ENCODE peak calls at places on chromosomes 4 and X, in six cellular contexts. One of them, this sample, is unnamed.

GRCh38 chrX:19174401-19175025 is 52.2 kb upstream of the ADGRG2 start:
- DNase-seq in left ventricle myocardium inferior: no peak
- DNase-seq in heart left ventricle: no peak
- DNase-seq in uterus: no peak
- DNase-seq in lung: no peak
- DNase-seq in brain microvascular endothelial cell: peak; percentile 46
- DNase-seq in this sample: no peak

GRCh38 chr4:43778187-43778915 is 670.3 kb downstream of the KCTD8 start:
- DNase-seq in uterus: no peak
- DNase-seq in left ventricle myocardium inferior: no peak
- DNase-seq in brain microvascular endothelial cell: no peak
- DNase-seq in heart left ventricle: no peak
- DNase-seq in lung: no peak
- DNase-seq in this sample: no peak

GRCh38 chr4:99822734-99823133 is 6.1 kb downstream of the DAPP1 start:
- DNase-seq in lung: no peak
- DNase-seq in brain microvascular endothelial cell: no peak
- DNase-seq in uterus: no peak
- DNase-seq in heart left ventricle: no peak
- DNase-seq in left ventricle myocardium inferior: no peak
- DNase-seq in this sample: no peak

GRCh38 chr4:152979731-152980330 is 43.7 kb downstream of the FHDC1 start:
- DNase-seq in brain microvascular endothelial cell: no peak
- DNase-seq in uterus: no peak
- DNase-seq in lung: no peak
- DNase-seq in heart left ventricle: no peak
- DNase-seq in left ventricle myocardium inferior: no peak
- DNase-seq in this sample: no peak

GRCh38 chr4:151955721-151956340 is 195.0 kb upstream of the GATB start:
- DNase-seq in lung: no peak
- DNase-seq in heart left ventricle: no peak
- DNase-seq in brain microvascular endothelial cell: peak; percentile 30
- DNase-seq in uterus: no peak
- DNase-seq in left ventricle myocardium inferior: no peak
- DNase-seq in this sample: no peak

GRCh38 chr4:141347738-141348524 is 127.2 kb downstream of the ZNF330 start:
- DNase-seq in uterus: no peak
- DNase-seq in brain microvascular endothelial cell: no peak
- DNase-seq in left ventricle myocardium inferior: no peak
- DNase-seq in lung: no peak
- DNase-seq in heart left ventricle: no peak
- DNase-seq in this sample: no peak

GRCh38 chr4:184884863-184885262 is 59.1 kb upstream of the ACSL1 start:
- DNase-seq in lung: no peak
- DNase-seq in left ventricle myocardium inferior: no peak
- DNase-seq in heart left ventricle: no peak
- DNase-seq in uterus: no peak
- DNase-seq in brain microvascular endothelial cell: no peak
- DNase-seq in this sample: no peak

GRCh38 chr4:151407466-151408379 is 1.3 kb upstream of the FHIP1A start:
- DNase-seq in heart left ventricle: no peak
- DNase-seq in brain microvascular endothelial cell: no peak
- DNase-seq in left ventricle myocardium inferior: peak; percentile 16
- DNase-seq in uterus: peak; percentile 32
- DNase-seq in lung: peak; percentile 36
- DNase-seq in this sample: no peak

GRCh38 chr4:54840992-54841768 is 183.4 kb downstream of the KIT start:
- DNase-seq in brain microvascular endothelial cell: peak; percentile 33
- DNase-seq in heart left ventricle: no peak
- DNase-seq in uterus: no peak
- DNase-seq in left ventricle myocardium inferior: no peak
- DNase-seq in lung: no peak
- DNase-seq in this sample: no peak

GRCh38 chr4:94590493-94590892 is 138.8 kb downstream of the PDLIM5 start:
- DNase-seq in brain microvascular endothelial cell: no peak
- DNase-seq in lung: no peak
- DNase-seq in uterus: no peak
- DNase-seq in heart left ventricle: peak; percentile 43
- DNase-seq in left ventricle myocardium inferior: no peak
- DNase-seq in this sample: no peak

GRCh38 chr4:7075962-7076693 is 8.3 kb upstream of the GRPEL1 start:
- DNase-seq in brain microvascular endothelial cell: no peak
- DNase-seq in heart left ventricle: no peak
- DNase-seq in uterus: no peak
- DNase-seq in left ventricle myocardium inferior: no peak
- DNase-seq in lung: no peak
- DNase-seq in this sample: no peak

GRCh38 chrX:38452603-38453002 is 100.2 kb downstream of the OTC start:
- DNase-seq in uterus: no peak
- DNase-seq in lung: no peak
- DNase-seq in brain microvascular endothelial cell: no peak
- DNase-seq in left ventricle myocardium inferior: no peak
- DNase-seq in heart left ventricle: no peak
- DNase-seq in this sample: no peak

GRCh38 chr4:25857403-25857802 is 5.4 kb downstream of the SEL1L3 start:
- DNase-seq in lung: no peak
- DNase-seq in heart left ventricle: no peak
- DNase-seq in left ventricle myocardium inferior: no peak
- DNase-seq in brain microvascular endothelial cell: no peak
- DNase-seq in uterus: no peak
- DNase-seq in this sample: no peak

GRCh38 chrX:31459361-31459760 is 387.5 kb upstream of the FTHL17 start:
- DNase-seq in left ventricle myocardium inferior: no peak
- DNase-seq in brain microvascular endothelial cell: no peak
- DNase-seq in lung: no peak
- DNase-seq in heart left ventricle: no peak
- DNase-seq in uterus: no peak
- DNase-seq in this sample: no peak

GRCh38 chrX:25810202-25810601 is 327.9 kb upstream of the MAGEB18 start:
- DNase-seq in brain microvascular endothelial cell: peak; percentile 42
- DNase-seq in heart left ventricle: no peak
- DNase-seq in uterus: no peak
- DNase-seq in lung: no peak
- DNase-seq in left ventricle myocardium inferior: no peak
- DNase-seq in this sample: no peak

GRCh38 chrX:119147486-119147885 is 19.9 kb upstream of the KIAA1210 start:
- DNase-seq in brain microvascular endothelial cell: no peak
- DNase-seq in lung: no peak
- DNase-seq in uterus: no peak
- DNase-seq in left ventricle myocardium inferior: no peak
- DNase-seq in heart left ventricle: no peak
- DNase-seq in this sample: no peak

GRCh38 chr4:98659106-98659592 is 738 bp upstream of the TSPAN5 start:
- DNase-seq in uterus: no peak
- DNase-seq in lung: no peak
- DNase-seq in brain microvascular endothelial cell: no peak
- DNase-seq in left ventricle myocardium inferior: no peak
- DNase-seq in heart left ventricle: no peak
- DNase-seq in this sample: no peak

GRCh38 chr4:68724426-68724825 is 54.0 kb upstream of the UGT2B15 start:
- DNase-seq in uterus: no peak
- DNase-seq in left ventricle myocardium inferior: no peak
- DNase-seq in brain microvascular endothelial cell: no peak
- DNase-seq in heart left ventricle: peak; percentile 21
- DNase-seq in lung: no peak
- DNase-seq in this sample: no peak

GRCh38 chr4:33062155-33062554 is 2342.0 kb downstream of the PCDH7 start:
- DNase-seq in heart left ventricle: no peak
- DNase-seq in uterus: no peak
- DNase-seq in left ventricle myocardium inferior: no peak
- DNase-seq in brain microvascular endothelial cell: no peak
- DNase-seq in lung: no peak
- DNase-seq in this sample: no peak

GRCh38 chr4:17027495-17027894 is 129.1 kb upstream of the LDB2 start:
- DNase-seq in left ventricle myocardium inferior: no peak
- DNase-seq in lung: no peak
- DNase-seq in brain microvascular endothelial cell: peak; percentile 96
- DNase-seq in uterus: no peak
- DNase-seq in heart left ventricle: no peak
- DNase-seq in this sample: peak; percentile 91

GRCh38 chr4:128288689-128289106 is 1.1 kb upstream of the PGRMC2 start:
- DNase-seq in brain microvascular endothelial cell: peak; percentile 46
- DNase-seq in heart left ventricle: no peak
- DNase-seq in left ventricle myocardium inferior: no peak
- DNase-seq in lung: no peak
- DNase-seq in uterus: no peak
- DNase-seq in this sample: no peak

GRCh38 chrX:66200855-66201795 is 37.1 kb downstream of the HEPH start:
- DNase-seq in left ventricle myocardium inferior: no peak
- DNase-seq in brain microvascular endothelial cell: no peak
- DNase-seq in uterus: no peak
- DNase-seq in lung: no peak
- DNase-seq in heart left ventricle: no peak
- DNase-seq in this sample: no peak

GRCh38 chrX:13088155-13088485 is 43.7 kb upstream of the FAM9C start:
- DNase-seq in uterus: no peak
- DNase-seq in brain microvascular endothelial cell: no peak
- DNase-seq in left ventricle myocardium inferior: no peak
- DNase-seq in lung: no peak
- DNase-seq in heart left ventricle: no peak
- DNase-seq in this sample: no peak

GRCh38 chr4:156158747-156159146 is 205.1 kb upstream of the CTSO start:
- DNase-seq in uterus: no peak
- DNase-seq in brain microvascular endothelial cell: no peak
- DNase-seq in left ventricle myocardium inferior: no peak
- DNase-seq in lung: no peak
- DNase-seq in heart left ventricle: no peak
- DNase-seq in this sample: no peak

GRCh38 chr4:156154978-156155377 is 201.3 kb upstream of the CTSO start:
- DNase-seq in uterus: no peak
- DNase-seq in lung: no peak
- DNase-seq in brain microvascular endothelial cell: no peak
- DNase-seq in heart left ventricle: no peak
- DNase-seq in left ventricle myocardium inferior: no peak
- DNase-seq in this sample: no peak
- TF ChIP-seq CTCF in uterus: no peak
- TF ChIP-seq CTCF in lung: no peak
- TF ChIP-seq CTCF in brain microvascular endothelial cell: peak; percentile 27
- TF ChIP-seq CTCF in heart left ventricle: no peak
- TF ChIP-seq CTCF in left ventricle myocardium inferior: no peak
- TF ChIP-seq CTCF in this sample: peak; percentile 27

DNA sequence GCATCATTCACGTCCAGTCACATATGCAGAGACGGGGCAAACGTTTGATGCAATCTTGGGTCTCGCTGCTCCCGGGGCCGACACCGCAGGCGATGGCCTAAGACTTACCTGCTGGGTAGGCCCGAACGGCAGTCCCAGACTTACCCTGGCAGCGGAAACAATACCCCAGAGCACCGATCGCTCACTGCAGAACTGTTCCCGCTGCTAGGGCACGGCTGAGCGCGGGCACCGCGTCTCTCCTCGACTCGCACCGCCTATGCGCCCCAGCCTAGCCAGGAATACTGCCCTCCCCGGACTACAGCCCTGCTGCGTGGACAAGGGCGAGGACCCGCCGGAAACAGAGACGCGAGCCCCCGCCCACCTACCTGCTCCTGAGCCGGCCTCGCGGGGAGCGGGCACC is 86.2 kb downstream of the HPRT1 start:
- DNase-seq in heart left ventricle: no peak
- DNase-seq in lung: no peak
- DNase-seq in left ventricle myocardium inferior: no peak
- DNase-seq in uterus: no peak
- DNase-seq in brain microvascular endothelial cell: no peak
- DNase-seq in this sample: no peak
- H3K4me3 ChIP-seq in heart left ventricle: no peak overlapping the region
- H3K4me3 ChIP-seq in lung: no peak overlapping the region
- H3K4me3 ChIP-seq in left ventricle myocardium inferior: no peak overlapping the region
- H3K4me3 ChIP-seq in uterus: no peak overlapping the region
- H3K4me3 ChIP-seq in brain microvascular endothelial cell: no peak overlapping the region
- H3K4me3 ChIP-seq in this sample: peak overlapping the region; percentile 9

GRCh38 chr4:8599657-8600056 is 7.1 kb downstream of the CPZ start:
- DNase-seq in lung: no peak
- DNase-seq in left ventricle myocardium inferior: no peak
- DNase-seq in heart left ventricle: no peak
- DNase-seq in brain microvascular endothelial cell: peak; percentile 96
- DNase-seq in uterus: peak; percentile 43
- DNase-seq in this sample: peak; percentile 74

GRCh38 chr4:8600266-8600665 is 7.7 kb downstream of the CPZ start:
- DNase-seq in uterus: no peak
- DNase-seq in brain microvascular endothelial cell: no peak
- DNase-seq in left ventricle myocardium inferior: no peak
- DNase-seq in lung: no peak
- DNase-seq in heart left ventricle: no peak
- DNase-seq in this sample: no peak

GRCh38 chr4:8600686-8601085 is 8.1 kb downstream of the CPZ start:
- DNase-seq in heart left ventricle: no peak
- DNase-seq in brain microvascular endothelial cell: no peak
- DNase-seq in uterus: no peak
- DNase-seq in left ventricle myocardium inferior: no peak
- DNase-seq in lung: no peak
- DNase-seq in this sample: no peak

GRCh38 chr4:8601556-8601955 is 9.0 kb downstream of the CPZ start:
- DNase-seq in left ventricle myocardium inferior: no peak
- DNase-seq in lung: no peak
- DNase-seq in brain microvascular endothelial cell: no peak
- DNase-seq in uterus: no peak
- DNase-seq in heart left ventricle: no peak
- DNase-seq in this sample: no peak

GRCh38 chr4:8601086-8601485 is 8.5 kb downstream of the CPZ start:
- DNase-seq in left ventricle myocardium inferior: no peak
- DNase-seq in uterus: no peak
- DNase-seq in lung: no peak
- DNase-seq in heart left ventricle: no peak
- DNase-seq in brain microvascular endothelial cell: no peak
- DNase-seq in this sample: no peak
- H3K36me3 ChIP-seq in left ventricle myocardium inferior: no peaks in the 10 kb centered on the region
- H3K36me3 ChIP-seq in uterus: no peaks in the 10 kb centered on the region
- H3K36me3 ChIP-seq in lung: no peaks in the 10 kb centered on the region
- H3K36me3 ChIP-seq in heart left ventricle: no peaks in the 10 kb centered on the region
- H3K36me3 ChIP-seq in brain microvascular endothelial cell: no peaks in the 10 kb centered on the region
- H3K36me3 ChIP-seq in this sample: peaks cover 49% of the 10 kb centered on the region

DNA sequence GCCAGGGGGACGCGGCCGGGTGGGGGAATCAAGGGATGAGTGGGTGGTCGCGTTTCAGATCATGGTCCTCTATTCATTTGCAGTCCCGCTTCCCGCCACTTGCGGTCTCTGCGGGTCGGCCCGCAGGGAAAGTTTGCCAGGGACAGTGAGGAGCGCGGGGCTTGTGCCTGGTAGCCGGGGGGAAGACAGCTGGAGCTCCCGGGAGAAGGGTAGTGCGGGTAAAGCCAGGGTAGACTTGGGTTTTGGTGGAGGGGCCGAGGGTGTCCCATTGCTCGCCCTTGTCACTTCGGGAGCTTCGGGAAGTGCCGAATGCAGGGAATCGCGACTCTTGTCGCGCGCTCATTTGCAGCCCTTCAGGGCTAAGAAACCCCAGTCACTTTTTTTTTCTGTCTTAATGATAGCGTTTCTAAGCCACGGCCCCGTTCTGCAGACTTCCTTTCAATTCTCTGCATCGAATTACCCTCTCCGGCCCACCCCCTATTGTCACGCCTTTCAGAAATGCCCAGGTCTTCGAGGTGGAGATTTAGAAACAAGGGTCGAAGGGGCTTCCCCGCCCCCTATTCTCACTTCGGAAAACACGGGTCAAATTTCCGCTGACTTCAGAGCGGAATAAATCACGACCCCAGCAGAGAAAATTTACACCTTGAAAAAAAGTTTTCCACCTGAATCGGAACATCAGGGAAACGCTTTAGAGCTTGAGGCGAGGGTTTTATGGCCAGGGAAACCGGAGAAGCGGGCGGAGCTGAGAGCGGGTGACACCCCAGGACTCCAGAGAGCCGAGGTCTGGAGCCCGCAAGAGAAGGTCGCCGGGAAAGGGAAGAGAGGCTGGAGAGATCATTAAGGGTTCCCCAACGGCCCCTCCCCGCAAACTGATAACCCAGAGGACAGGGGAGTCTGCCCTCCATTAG is 1.4 kb downstream of the SHISA3 start:
- DNase-seq in uterus: no peak
- DNase-seq in left ventricle myocardium inferior: peak; percentile 22
- DNase-seq in heart left ventricle: no peak
- DNase-seq in lung: no peak
- DNase-seq in brain microvascular endothelial cell: no peak
- DNase-seq in this sample: no peak
- TF ChIP-seq CTCF in uterus: no peak
- TF ChIP-seq CTCF in left ventricle myocardium inferior: peak; percentile 17
- TF ChIP-seq CTCF in heart left ventricle: no peak
- TF ChIP-seq CTCF in lung: no peak
- TF ChIP-seq CTCF in brain microvascular endothelial cell: peak; percentile 17
- TF ChIP-seq CTCF in this sample: no peak

This sample was measured in BJ.